ENCODE peak calls at places on chromosomes 4 and X, in nine cellular contexts. S is pancreas; D is fibroblast of pulmonary artery; H is upper lobe of right lung; I is epithelial cell of esophagus; B is CD4-positive, alpha-beta T cell; O is cardiac fibroblast; C is choroid plexus epithelial cell; P is neural crest cell. M is an unnamed sample.

GRCh38 chr4:80012291-80012690 is 60.7 kb downstream of the ANTXR2 start:
- DNase-seq in S (no peak), D (no peak), H (no peak), I (no peak), B (no peak), O (no peak), C (no peak), P (no peak), M (no peak)

GRCh38 chr4:6372649-6373525 is 99.5 kb downstream of the PPP2R2C start:
- DNase-seq in S (peak), D (peak), H (no peak), I (peak), B (no peak), O (peak), C (peak), P (no peak), M (peak)

GRCh38 chr4:35423104-35423503 is 821.2 kb downstream of the ARAP2 start:
- DNase-seq in S (no peak), D (no peak), H (no peak), I (no peak), B (no peak), O (no peak), C (no peak), P (no peak), M (no peak)

GRCh38 chr4:82172186-82172585 is 201.6 kb downstream of the HNRNPD start:
- DNase-seq in S (no peak), D (no peak), H (no peak), I (no peak), B (no peak), O (no peak), C (no peak), P (no peak), M (no peak)

GRCh38 chrX:34559325-34559724 is 97.8 kb downstream of the TMEM47 start:
- DNase-seq in S (no peak), D (peak), H (no peak), I (peak), B (no peak), O (peak), C (peak), P (no peak), M (no peak)

GRCh38 chr4:77044458-77045124 is 31.2 kb downstream of the CCNI start:
- DNase-seq in S (no peak), D (peak), H (no peak), I (peak), B (no peak), O (peak), C (peak), P (no peak), M (no peak)

GRCh38 chr4:24394041-24394440 is 190.3 kb downstream of the DHX15 start:
- DNase-seq in S (no peak), D (no peak), H (no peak), I (peak), B (no peak), O (no peak), C (no peak), P (no peak), M (no peak)

GRCh38 chr4:142696334-142697122 is 149.6 kb downstream of the INPP4B start:
- DNase-seq in S (no peak), D (no peak), H (no peak), I (no peak), B (no peak), O (no peak), C (no peak), P (no peak), M (no peak)

GRCh38 chr4:2450394-2451035 is 18.4 kb upstream of the RNF4 start:
- DNase-seq in S (peak), D (no peak), H (no peak), I (no peak), B (no peak), O (no peak), C (no peak), P (no peak), M (peak)

GRCh38 chrX:10048695-10049094 is 81.5 kb downstream of the CLDN34 start:
- DNase-seq in S (no peak), D (no peak), H (peak), I (no peak), B (no peak), O (no peak), C (no peak), P (no peak), M (no peak)

GRCh38 chr4:185987976-185988627 is 80.9 kb upstream of the TLR3 start:
- DNase-seq in S (no peak), D (peak), H (no peak), I (no peak), B (no peak), O (peak), C (peak), P (no peak), M (no peak)

GRCh38 chr4:98686847-98687246 is 28.4 kb upstream of the TSPAN5 start:
- DNase-seq in S (no peak), D (no peak), H (no peak), I (no peak), B (no peak), O (no peak), C (no peak), P (no peak), M (no peak)

GRCh38 chr4:98689507-98690174 is 31.2 kb upstream of the TSPAN5 start:
- DNase-seq in S (no peak), D (no peak), H (no peak), I (no peak), B (no peak), O (no peak), C (no peak), P (no peak), M (no peak)

GRCh38 chr4:98686046-98686385 is 27.6 kb upstream of the TSPAN5 start:
- DNase-seq in S (no peak), D (no peak), H (no peak), I (no peak), B (no peak), O (no peak), C (no peak), P (no peak), M (no peak)

GRCh38 chr4:98687876-98688275 is 29.5 kb upstream of the TSPAN5 start:
- DNase-seq in S (no peak), D (peak), H (no peak), I (no peak), B (no peak), O (peak), C (peak), P (no peak), M (no peak)

DNA sequence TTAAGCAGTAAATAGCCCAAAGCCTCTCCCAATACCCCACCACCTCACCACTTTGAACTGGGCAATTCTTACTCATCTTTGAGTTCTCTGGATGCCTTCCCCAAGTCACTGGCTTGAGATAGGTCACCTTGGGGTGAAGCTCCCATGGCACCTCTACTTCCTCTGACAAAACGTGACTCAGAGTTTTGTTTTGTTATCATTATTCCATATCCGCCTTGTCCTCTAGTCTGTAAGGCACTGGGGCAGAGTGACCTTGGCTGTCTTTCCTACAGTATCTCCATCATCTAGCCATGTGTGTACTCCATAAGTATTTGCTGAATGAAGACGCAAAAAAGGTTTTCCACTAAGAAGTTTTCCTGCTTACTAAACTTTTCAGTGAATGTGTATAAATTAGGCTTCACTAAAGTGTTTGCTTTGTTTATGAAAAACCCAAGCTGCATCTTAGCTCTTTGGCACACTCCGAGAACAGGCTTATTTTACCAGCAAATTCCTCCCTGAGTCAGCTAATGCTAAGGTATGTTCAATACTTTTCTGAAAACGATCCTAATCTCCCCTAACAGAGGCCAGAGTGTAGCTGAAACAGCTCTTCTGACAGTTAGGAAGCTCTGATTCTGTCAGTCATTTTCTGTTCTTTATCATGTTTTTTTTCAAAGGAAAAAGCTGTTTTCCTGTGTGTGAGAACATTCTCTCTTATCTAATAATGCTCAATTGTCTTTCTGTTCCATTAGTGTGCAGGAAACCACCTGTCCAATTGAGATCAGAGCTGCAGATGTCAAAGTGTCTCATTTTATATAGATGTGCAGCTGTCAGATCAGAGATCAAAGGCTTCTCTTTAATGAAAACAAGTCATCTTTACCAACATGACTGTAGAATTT is 30.2 kb upstream of the TSPAN5 start:
- DNase-seq in S (no peak), D (peak), H (no peak), I (peak), B (no peak), O (peak), C (peak), P (no peak), M (no peak)
- TF ChIP-seq CTCF in S (no peak), D (no peak), H (no peak), I (no peak), B (no peak), O (no peak), C (no peak), P (no peak), M (no peak)

GRCh38 chrX:125137521-125137920 is 182.2 kb upstream of the TEX13C start:
- DNase-seq in S (no peak), D (no peak), H (no peak), I (no peak), B (no peak), O (no peak), C (no peak), P (no peak), M (no peak)

GRCh38 chrX:125131146-125131545 is 188.5 kb upstream of the TEX13C start:
- DNase-seq in S (no peak), D (no peak), H (no peak), I (peak), B (no peak), O (no peak), C (no peak), P (no peak), M (no peak)

DNA sequence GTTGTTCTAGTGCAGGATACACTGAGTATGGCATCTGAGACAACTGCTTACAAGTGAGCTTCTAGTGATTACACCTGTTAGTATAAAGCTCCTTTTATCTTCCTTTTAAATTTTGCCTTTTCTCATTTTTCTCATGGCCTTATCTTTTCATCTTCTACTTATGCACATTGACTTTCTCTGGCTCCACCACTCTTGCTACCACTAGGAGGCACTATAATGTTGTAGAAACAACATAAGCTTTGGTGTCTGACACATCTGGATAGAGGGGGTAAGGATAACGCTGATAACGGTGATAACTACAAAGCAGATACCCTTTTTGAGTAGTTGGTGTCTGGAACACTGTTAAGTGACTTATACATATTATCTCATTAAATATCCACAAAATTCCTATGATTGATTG is 187.4 kb upstream of the TEX13C start:
- DNase-seq in S (no peak), D (no peak), H (no peak), I (peak), B (no peak), O (no peak), C (no peak), P (no peak), M (no peak)
- TF ChIP-seq CTCF in S (no peak), D (no peak), H (peak), I (peak), B (no peak), O (no peak), C (no peak), P (peak), M (peak)

DNA sequence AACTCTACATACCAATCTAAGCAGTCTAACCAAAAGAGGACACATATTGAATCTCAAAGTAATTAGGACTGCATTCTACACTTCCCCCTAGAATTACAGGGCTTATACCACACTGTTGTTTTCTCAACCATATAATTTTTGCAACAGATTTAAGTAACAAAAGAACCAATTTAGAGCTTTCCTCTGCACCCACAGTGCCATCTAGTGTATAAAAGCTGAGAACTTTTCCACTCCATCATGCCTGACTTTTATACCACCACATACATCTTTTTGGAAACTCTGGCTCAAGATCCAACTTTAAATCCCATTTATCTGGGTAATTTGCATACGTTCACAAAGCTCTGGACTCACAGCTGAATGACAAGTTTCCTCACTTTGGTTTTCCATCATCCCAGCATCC is 99.5 kb downstream of the EFHC2 start:
- DNase-seq in S (no peak), D (peak), H (no peak), I (peak), B (no peak), O (peak), C (peak), P (no peak), M (no peak)
- TF ChIP-seq CTCF in S (peak), D (peak), H (peak), I (peak), B (peak), O (peak), C (peak), P (peak), M (peak)

GRCh38 chr4:78671812-78672440 is 104.2 kb upstream of the BMP2K start:
- DNase-seq in S (no peak), D (no peak), H (no peak), I (no peak), B (no peak), O (no peak), C (no peak), P (no peak), M (no peak)

GRCh38 chr4:78667337-78667736 is 108.8 kb upstream of the BMP2K start:
- DNase-seq in S (no peak), D (no peak), H (no peak), I (peak), B (no peak), O (no peak), C (no peak), P (no peak), M (no peak)

GRCh38 chr4:78666830-78667258 is 109.3 kb upstream of the BMP2K start:
- DNase-seq in S (no peak), D (peak), H (no peak), I (peak), B (no peak), O (no peak), C (no peak), P (no peak), M (no peak)

GRCh38 chr4:78667764-78668163 is 108.4 kb upstream of the BMP2K start:
- DNase-seq in S (no peak), D (no peak), H (no peak), I (no peak), B (no peak), O (no peak), C (no peak), P (no peak), M (no peak)

GRCh38 chr4:78669453-78669852 is 106.7 kb upstream of the BMP2K start:
- DNase-seq in S (no peak), D (no peak), H (no peak), I (no peak), B (no peak), O (no peak), C (no peak), P (no peak), M (no peak)
- TF ChIP-seq CTCF in S (no peak), D (peak), H (no peak), I (peak), B (no peak), O (peak), C (peak), P (peak), M (peak)

GRCh38 chrX:153861147-153861546 is 24.8 kb downstream of the L1CAM start:
- DNase-seq in S (peak), D (no peak), H (no peak), I (peak), B (no peak), O (no peak), C (no peak), P (no peak), M (peak)

GRCh38 chrX:153854702-153855101 is 24.4 kb upstream of the PDZD4 start:
- DNase-seq in S (no peak), D (no peak), H (no peak), I (no peak), B (no peak), O (no peak), C (no peak), P (no peak), M (peak)

GRCh38 chrX:153853180-153853901 is 23.0 kb upstream of the PDZD4 start:
- DNase-seq in S (no peak), D (no peak), H (no peak), I (no peak), B (no peak), O (no peak), C (no peak), P (no peak), M (peak)

GRCh38 chrX:153853902-153854267 is 23.5 kb upstream of the PDZD4 start:
- DNase-seq in S (no peak), D (no peak), H (no peak), I (no peak), B (no peak), O (no peak), C (no peak), P (no peak), M (no peak)

DNA sequence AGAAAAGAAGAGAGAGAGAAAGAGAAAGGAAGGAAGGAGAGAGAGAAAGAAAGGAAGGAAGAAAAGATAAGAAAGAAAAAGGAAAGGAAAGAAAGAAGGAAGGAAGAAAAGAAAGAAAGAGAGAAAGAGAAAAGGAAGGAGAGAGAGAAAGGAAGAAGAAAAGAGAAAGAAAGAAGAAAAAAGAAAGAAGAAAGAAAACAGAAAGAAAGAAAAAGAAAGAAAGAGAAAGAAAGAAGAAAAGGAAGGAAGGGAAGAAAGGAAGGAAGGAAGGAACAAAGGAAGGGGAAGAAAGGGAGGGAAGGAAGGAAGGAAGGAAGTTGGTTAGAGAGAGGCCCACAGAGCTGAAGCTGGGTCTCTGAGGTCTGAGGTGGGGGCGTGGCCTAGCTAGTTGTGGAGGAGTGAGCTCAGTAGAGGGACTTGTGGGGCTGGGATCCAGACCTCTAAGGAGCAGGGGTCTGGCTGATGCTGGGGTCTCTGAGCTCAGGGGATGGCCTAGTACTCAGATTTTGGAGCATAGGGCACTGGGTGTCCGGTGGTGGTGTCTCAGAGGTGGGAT is 27.1 kb upstream of the PDZD4 start:
- DNase-seq in S (no peak), D (no peak), H (no peak), I (no peak), B (no peak), O (no peak), C (no peak), P (no peak), M (peak)
- TF ChIP-seq CTCF in S (no peak), D (no peak), H (no peak), I (no peak), B (no peak), O (no peak), C (no peak), P (no peak), M (no peak)